ENCODE peak calls at places on chromosomes 3 and 15, in four cellular contexts. C is GM04504, Z is DMS53, D is substantia nigra. E is an unnamed sample.

GRCh38 chr15:50183112-50183794 is 1.3 kb downstream of the SLC27A2 start:
- DNase-seq in C (no peak), Z (peak; percentile 34), D (no peak), E (no peak)

GRCh38 chr3:185649414-185649813 is 63.3 kb downstream of the SENP2 start:
- DNase-seq in C (no peak), Z (no peak), D (no peak), E (no peak)

GRCh38 chr3:28139967-28140634 is 101.3 kb upstream of the CMC1 start:
- DNase-seq in C (no peak), Z (peak; percentile 58), D (no peak), E (no peak)

GRCh38 chr3:25297667-25298585 is 130.1 kb upstream of the RARB start:
- DNase-seq in C (no peak), Z (no peak), D (no peak), E (no peak)

GRCh38 chr15:56760186-56760585 is 26.9 kb upstream of the ZNF280D start:
- DNase-seq in C (peak; percentile 40), Z (no peak), D (no peak), E (no peak)

GRCh38 chr3:157317895-157318294 is 118.8 kb upstream of the PTX3 start:
- DNase-seq in C (no peak), Z (no peak), D (no peak), E (no peak)

GRCh38 chr15:65077981-65078352 is 1.4 kb downstream of the KBTBD13 start:
- DNase-seq in C (no peak), Z (peak; percentile 79), D (no peak), E (peak; percentile 85)

GRCh38 chr3:4885322-4885721 is 93.9 kb upstream of the BHLHE40 start:
- DNase-seq in C (no peak), Z (no peak), D (no peak), E (no peak)

GRCh38 chr3:56753206-56753605 is 48.5 kb downstream of the ARHGEF3 start:
- DNase-seq in C (no peak), Z (no peak), D (no peak), E (no peak)

GRCh38 chr3:194686816-194687637 is 1.3 kb downstream of the FAM43A start:
- DNase-seq in C (no peak), Z (peak; percentile 69), D (no peak), E (peak; percentile 84)

GRCh38 chr15:86021281-86022264 is 58.1 kb upstream of the AGBL1 start:
- DNase-seq in C (no peak), Z (no peak), D (no peak), E (no peak)

GRCh38 chr3:14451844-14452533 is 49.6 kb downstream of the SLC6A6 start:
- DNase-seq in C (peak; percentile 86), Z (peak; percentile 81), D (no peak), E (peak; percentile 73)

GRCh38 chr15:36737430-36737891 is 158.0 kb downstream of the CDIN1 start:
- DNase-seq in C (peak; percentile 3), Z (no peak), D (no peak), E (no peak)

GRCh38 chr3:132344666-132345280 is 27.6 kb downstream of the ACP3 start:
- DNase-seq in C (no peak), Z (no peak), D (no peak), E (no peak)

GRCh38 chr3:131494706-131495105 is 8.1 kb downstream of the MRPL3 start:
- DNase-seq in C (no peak), Z (no peak), D (no peak), E (no peak)

GRCh38 chr3:143134446-143134845 is 14.9 kb downstream of the CHST2 start:
- DNase-seq in C (no peak), Z (peak; percentile 17), D (no peak), E (no peak)

GRCh38 chr3:118863731-118864322 is 170.8 kb downstream of the IGSF11 start:
- DNase-seq in C (no peak), Z (peak; percentile 34), D (no peak), E (no peak)

GRCh38 chr3:115402651-115403050 is 220.7 kb upstream of the GAP43 start:
- DNase-seq in C (no peak), Z (no peak), D (no peak), E (no peak)

E was measured in Right ventricle myocardium superior.